ENCODE peak calls at places on chromosome 10, in nine cellular contexts. X, Q, K, B, W, Z, L, H and T are unnamed samples.

GRCh38 chr10:46520941-46521340 is 35.5 kb downstream of the GPRIN2 start:
- DNase-seq in X (peak; percentile 12), Q (no peak), K (peak; percentile 43), B (peak; percentile 41), W (peak; percentile 10), Z (peak; percentile 61), L (peak; percentile 28), H (peak; percentile 25), T (no peak)

GRCh38 chr10:129761166-129761565 is 202.9 kb downstream of the EBF3 start:
- DNase-seq in X (no peak), Q (no peak), K (peak; percentile 62), B (peak; percentile 40), W (no peak), Z (peak; percentile 13), L (peak; percentile 8), H (no peak), T (no peak)

GRCh38 chr10:86344281-86344680 is 22.3 kb downstream of the GRID1 start:
- DNase-seq in X (no peak), Q (no peak), K (no peak), B (no peak), W (no peak), Z (peak; percentile 27), L (no peak), H (no peak), T (no peak)

GRCh38 chr10:100729877-100730738 is 15.3 kb upstream of the PAX2 start:
- DNase-seq in X (no peak), Q (no peak), K (peak; percentile 84), B (no peak), W (no peak), Z (no peak), L (no peak), H (no peak), T (no peak)

GRCh38 chr10:12704488-12704887 is 297.0 kb downstream of the CCDC3 start:
- DNase-seq in X (no peak), Q (no peak), K (no peak), B (no peak), W (no peak), Z (no peak), L (no peak), H (no peak), T (no peak)

GRCh38 chr10:4916086-4916716 is 47.0 kb upstream of the AKR1C1 start:
- DNase-seq in X (no peak), Q (no peak), K (no peak), B (no peak), W (no peak), Z (no peak), L (no peak), H (no peak), T (no peak)

GRCh38 chr10:78277734-78278404 is 244.2 kb downstream of the RPS24 start:
- DNase-seq in X (peak; percentile 99), Q (no peak), K (no peak), B (no peak), W (no peak), Z (peak; percentile 80), L (no peak), H (peak; percentile 87), T (no peak)

GRCh38 chr10:91434041-91434440 is 23.9 kb downstream of the HECTD2 start:
- DNase-seq in X (no peak), Q (no peak), K (no peak), B (no peak), W (no peak), Z (no peak), L (no peak), H (no peak), T (no peak)

GRCh38 chr10:62580396-62580795 is 206.2 kb downstream of the ZNF365 start:
- DNase-seq in X (no peak), Q (no peak), K (no peak), B (no peak), W (no peak), Z (no peak), L (no peak), H (no peak), T (no peak)

GRCh38 chr10:109866995-109867635 is 56.2 kb downstream of the XPNPEP1 start:
- DNase-seq in X (no peak), Q (no peak), K (no peak), B (no peak), W (no peak), Z (no peak), L (no peak), H (no peak), T (no peak)

GRCh38 chr10:85863301-85864172 is 503.1 kb downstream of the GRID1 start:
- DNase-seq in X (no peak), Q (no peak), K (no peak), B (no peak), W (no peak), Z (no peak), L (no peak), H (no peak), T (no peak)

GRCh38 chr10:82394122-82394521 is 519.1 kb downstream of the NRG3 start:
- DNase-seq in X (no peak), Q (no peak), K (peak; percentile 11), B (no peak), W (no peak), Z (no peak), L (peak; percentile 61), H (peak; percentile 33), T (no peak)

GRCh38 chr10:92667078-92667477 is 22.7 kb upstream of the HHEX start:
- DNase-seq in X (no peak), Q (no peak), K (peak; percentile 17), B (no peak), W (no peak), Z (no peak), L (no peak), H (no peak), T (no peak)

GRCh38 chr10:87546971-87547413 is 42.3 kb downstream of the MINPP1 start:
- DNase-seq in X (no peak), Q (no peak), K (no peak), B (no peak), W (no peak), Z (peak; percentile 77), L (no peak), H (no peak), T (no peak)

GRCh38 chr10:93313798-93314197 is 168.3 kb downstream of the MYOF start:
- DNase-seq in X (no peak), Q (no peak), K (no peak), B (no peak), W (no peak), Z (no peak), L (no peak), H (no peak), T (no peak)

GRCh38 chr10:68153473-68154210 is 44.4 kb downstream of the MYPN start:
- DNase-seq in X (no peak), Q (peak; percentile 99), K (no peak), B (no peak), W (peak; percentile 26), Z (no peak), L (peak; percentile 32), H (no peak), T (peak; percentile 61)

GRCh38 chr10:100872034-100872791 is 40.5 kb upstream of the SLF2 start:
- DNase-seq in X (no peak), Q (peak; percentile 63), K (no peak), B (no peak), W (peak; percentile 17), Z (no peak), L (no peak), H (no peak), T (peak; percentile 70)

GRCh38 chr10:123008379-123009104 is at the start of the genes ACADSB and IKZF5:
- DNase-seq in X (peak; percentile 97), Q (peak; percentile 97), K (peak; percentile 95), B (peak; percentile 97), W (peak; percentile 97), Z (peak; percentile 98), L (peak; percentile 96), H (peak; percentile 98), T (peak; percentile 99)

GRCh38 chr10:123013456-123014419 is 4.9 kb downstream of the ACADSB start:
- DNase-seq in X (no peak), Q (no peak), K (peak; percentile 82), B (no peak), W (no peak), Z (no peak), L (no peak), H (no peak), T (no peak)

GRCh38 chr10:123009105-123009805 is 449 bp downstream of the ACADSB start:
- DNase-seq in X (no peak), Q (no peak), K (peak; percentile 72), B (peak; percentile 64), W (peak; percentile 30), Z (peak; percentile 66), L (peak; percentile 28), H (peak; percentile 28), T (peak; percentile 62)

GRCh38 chr10:123011987-123012386 is 3.2 kb downstream of the ACADSB start:
- DNase-seq in X (no peak), Q (no peak), K (no peak), B (no peak), W (no peak), Z (no peak), L (no peak), H (no peak), T (no peak)

GRCh38 chr10:123007558-123008378 is 827 bp downstream of the IKZF5 start:
- DNase-seq in X (peak; percentile 28), Q (peak; percentile 62), K (no peak), B (no peak), W (peak; percentile 38), Z (no peak), L (peak; percentile 34), H (no peak), T (peak; percentile 75)
- TF ChIP-seq POLR2A in X (no peak), Q (no peak), K (no peak), B (no peak), W (no peak), Z (no peak), L (no peak), H (no peak), T (no peak)

GRCh38 chr10:119872610-119872859 is at the start of gene MCMBP:
- DNase-seq in X (no peak), Q (no peak), K (no peak), B (no peak), W (no peak), Z (no peak), L (no peak), H (no peak), T (no peak)
- TF ChIP-seq POLR2A in X (peak; percentile 81), Q (no peak), K (peak; percentile 90), B (peak; percentile 33), W (no peak), Z (no peak), L (no peak), H (no peak), T (no peak)

DNA sequence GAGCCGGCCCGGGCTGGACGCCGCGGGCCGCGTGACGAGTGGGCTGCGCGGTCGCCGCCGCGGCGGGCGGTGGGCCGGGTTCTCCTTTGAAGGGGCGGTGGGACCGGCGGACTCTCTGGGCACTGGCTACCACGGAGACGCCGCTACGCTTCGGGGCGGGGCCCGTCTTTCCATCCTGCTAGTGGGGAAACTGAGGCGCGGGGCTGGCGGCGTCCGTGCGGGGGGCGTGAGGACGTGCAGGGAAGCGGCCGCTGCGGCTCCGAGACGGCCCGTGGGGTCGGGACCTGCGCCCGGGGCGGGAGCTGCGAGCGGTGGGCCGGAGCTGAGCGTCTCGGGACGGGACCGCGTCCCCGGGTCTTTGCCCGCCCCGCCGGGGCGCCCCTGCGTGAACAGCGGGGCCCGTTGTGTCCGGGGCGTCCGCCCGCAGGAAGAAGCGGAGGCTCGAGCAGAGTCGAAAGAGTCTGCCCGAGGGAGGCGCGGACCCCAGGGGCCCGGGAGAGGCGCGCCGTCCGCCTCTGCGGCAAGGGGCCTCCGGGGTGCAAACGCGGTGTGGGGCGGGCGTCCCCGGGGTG is 548 bp upstream of the BNIP3 start:
- DNase-seq in X (no peak), Q (no peak), K (no peak), B (no peak), W (no peak), Z (peak; percentile 81), L (no peak), H (no peak), T (no peak)
- TF ChIP-seq POLR2A in X (peak; percentile 81), Q (peak; percentile 79), K (no peak), B (no peak), W (no peak), Z (no peak), L (no peak), H (no peak), T (no peak)

GRCh38 chr10:79352035-79352595 is 4.8 kb downstream of the PPIF start:
- DNase-seq in X (no peak), Q (no peak), K (no peak), B (no peak), W (no peak), Z (no peak), L (no peak), H (no peak), T (no peak)
- TF ChIP-seq POLR2A in X (no peak), Q (no peak), K (no peak), B (no peak), W (no peak), Z (no peak), L (no peak), H (no peak), T (no peak)